ENCODE peak calls at places on chromosomes 7 and 10, in seven cellular contexts. One of them, this sample, is unnamed.

GRCh38 chr10:60417898-60418297 is 28.2 kb upstream of the ANK3 start:
- DNase-seq in dermis microvascular lymphatic vessel endothelial cell: no peak
- DNase-seq in NCI-H446 treated with DMSO at 0.1 percent for 48 hours: no peak
- DNase-seq in COR-L47: no peak
- DNase-seq in activated CD4-positive, CD25-positive, alpha-beta regulatory T cell: no peak
- DNase-seq in transverse colon: no peak
- DNase-seq in activated CD4-positive, alpha-beta T cell treated with anti-CD3 and anti-CD28 coated beads for 24 hours: no peak
- DNase-seq in this sample: no peak

GRCh38 chr10:130300608-130301025 is 164.4 kb downstream of the GLRX3 start:
- DNase-seq in dermis microvascular lymphatic vessel endothelial cell: peak
- DNase-seq in COR-L47: no peak
- DNase-seq in activated CD4-positive, CD25-positive, alpha-beta regulatory T cell: peak
- DNase-seq in NCI-H446 treated with DMSO at 0.1 percent for 48 hours: peak
- DNase-seq in transverse colon: no peak
- DNase-seq in activated CD4-positive, alpha-beta T cell treated with anti-CD3 and anti-CD28 coated beads for 24 hours: peak
- DNase-seq in this sample: peak

GRCh38 chr7:90739731-90740130 is 143.6 kb downstream of the CDK14 start:
- DNase-seq in COR-L47: no peak
- DNase-seq in NCI-H446 treated with DMSO at 0.1 percent for 48 hours: no peak
- DNase-seq in transverse colon: no peak
- DNase-seq in dermis microvascular lymphatic vessel endothelial cell: no peak
- DNase-seq in activated CD4-positive, alpha-beta T cell treated with anti-CD3 and anti-CD28 coated beads for 24 hours: no peak
- DNase-seq in activated CD4-positive, CD25-positive, alpha-beta regulatory T cell: no peak
- DNase-seq in this sample: no peak

GRCh38 chr7:8051998-8052397 is 83.4 kb downstream of the GLCCI1 start:
- DNase-seq in transverse colon: no peak
- DNase-seq in activated CD4-positive, alpha-beta T cell treated with anti-CD3 and anti-CD28 coated beads for 24 hours: no peak
- DNase-seq in dermis microvascular lymphatic vessel endothelial cell: no peak
- DNase-seq in activated CD4-positive, CD25-positive, alpha-beta regulatory T cell: no peak
- DNase-seq in NCI-H446 treated with DMSO at 0.1 percent for 48 hours: no peak
- DNase-seq in COR-L47: no peak
- DNase-seq in this sample: no peak

GRCh38 chr10:132045324-132045723 is 20.4 kb upstream of the JAKMIP3 start:
- DNase-seq in transverse colon: no peak
- DNase-seq in activated CD4-positive, alpha-beta T cell treated with anti-CD3 and anti-CD28 coated beads for 24 hours: no peak
- DNase-seq in activated CD4-positive, CD25-positive, alpha-beta regulatory T cell: no peak
- DNase-seq in COR-L47: no peak
- DNase-seq in dermis microvascular lymphatic vessel endothelial cell: no peak
- DNase-seq in NCI-H446 treated with DMSO at 0.1 percent for 48 hours: no peak
- DNase-seq in this sample: no peak

GRCh38 chr7:17369686-17370426 is 71.4 kb downstream of the AHR start:
- DNase-seq in activated CD4-positive, alpha-beta T cell treated with anti-CD3 and anti-CD28 coated beads for 24 hours: no peak
- DNase-seq in transverse colon: no peak
- DNase-seq in dermis microvascular lymphatic vessel endothelial cell: no peak
- DNase-seq in COR-L47: no peak
- DNase-seq in activated CD4-positive, CD25-positive, alpha-beta regulatory T cell: no peak
- DNase-seq in NCI-H446 treated with DMSO at 0.1 percent for 48 hours: no peak
- DNase-seq in this sample: no peak

GRCh38 chr7:75815381-75816046 is 1.9 kb upstream of the CCL24 start:
- DNase-seq in dermis microvascular lymphatic vessel endothelial cell: no peak
- DNase-seq in COR-L47: no peak
- DNase-seq in NCI-H446 treated with DMSO at 0.1 percent for 48 hours: no peak
- DNase-seq in activated CD4-positive, CD25-positive, alpha-beta regulatory T cell: no peak
- DNase-seq in activated CD4-positive, alpha-beta T cell treated with anti-CD3 and anti-CD28 coated beads for 24 hours: no peak
- DNase-seq in transverse colon: no peak
- DNase-seq in this sample: no peak

GRCh38 chr7:38658916-38659315 is 27.7 kb upstream of the AMPH start:
- DNase-seq in activated CD4-positive, alpha-beta T cell treated with anti-CD3 and anti-CD28 coated beads for 24 hours: no peak
- DNase-seq in COR-L47: no peak
- DNase-seq in NCI-H446 treated with DMSO at 0.1 percent for 48 hours: no peak
- DNase-seq in transverse colon: no peak
- DNase-seq in dermis microvascular lymphatic vessel endothelial cell: no peak
- DNase-seq in activated CD4-positive, CD25-positive, alpha-beta regulatory T cell: no peak
- DNase-seq in this sample: no peak

GRCh38 chr7:2143981-2144595 is 88.7 kb downstream of the MAD1L1 start:
- DNase-seq in transverse colon: no peak
- DNase-seq in COR-L47: no peak
- DNase-seq in dermis microvascular lymphatic vessel endothelial cell: no peak
- DNase-seq in NCI-H446 treated with DMSO at 0.1 percent for 48 hours: no peak
- DNase-seq in activated CD4-positive, alpha-beta T cell treated with anti-CD3 and anti-CD28 coated beads for 24 hours: no peak
- DNase-seq in activated CD4-positive, CD25-positive, alpha-beta regulatory T cell: no peak
- DNase-seq in this sample: no peak

GRCh38 chr7:16657656-16658279 is 11.8 kb downstream of the BZW2 start:
- DNase-seq in dermis microvascular lymphatic vessel endothelial cell: no peak
- DNase-seq in activated CD4-positive, alpha-beta T cell treated with anti-CD3 and anti-CD28 coated beads for 24 hours: no peak
- DNase-seq in activated CD4-positive, CD25-positive, alpha-beta regulatory T cell: no peak
- DNase-seq in COR-L47: no peak
- DNase-seq in transverse colon: peak
- DNase-seq in NCI-H446 treated with DMSO at 0.1 percent for 48 hours: peak
- DNase-seq in this sample: no peak

GRCh38 chr7:17549406-17549805 is 251.0 kb downstream of the AHR start:
- DNase-seq in NCI-H446 treated with DMSO at 0.1 percent for 48 hours: no peak
- DNase-seq in dermis microvascular lymphatic vessel endothelial cell: no peak
- DNase-seq in activated CD4-positive, CD25-positive, alpha-beta regulatory T cell: no peak
- DNase-seq in COR-L47: no peak
- DNase-seq in transverse colon: no peak
- DNase-seq in activated CD4-positive, alpha-beta T cell treated with anti-CD3 and anti-CD28 coated beads for 24 hours: no peak
- DNase-seq in this sample: no peak

GRCh38 chr10:133309111-133309719 is 501 bp downstream of the ZNF511 start:
- DNase-seq in dermis microvascular lymphatic vessel endothelial cell: peak
- DNase-seq in transverse colon: peak
- DNase-seq in COR-L47: peak
- DNase-seq in NCI-H446 treated with DMSO at 0.1 percent for 48 hours: peak
- DNase-seq in activated CD4-positive, alpha-beta T cell treated with anti-CD3 and anti-CD28 coated beads for 24 hours: peak
- DNase-seq in activated CD4-positive, CD25-positive, alpha-beta regulatory T cell: peak
- DNase-seq in this sample: peak

GRCh38 chr10:46250898-46251856 is 35.6 kb upstream of the ANTXRL start:
- DNase-seq in dermis microvascular lymphatic vessel endothelial cell: no peak
- DNase-seq in COR-L47: no peak
- DNase-seq in activated CD4-positive, alpha-beta T cell treated with anti-CD3 and anti-CD28 coated beads for 24 hours: no peak
- DNase-seq in transverse colon: no peak
- DNase-seq in NCI-H446 treated with DMSO at 0.1 percent for 48 hours: no peak
- DNase-seq in activated CD4-positive, CD25-positive, alpha-beta regulatory T cell: no peak
- DNase-seq in this sample: no peak

GRCh38 chr10:5552376-5553321 is 27.9 kb downstream of the CALML3 start:
- DNase-seq in activated CD4-positive, CD25-positive, alpha-beta regulatory T cell: no peak
- DNase-seq in dermis microvascular lymphatic vessel endothelial cell: no peak
- DNase-seq in COR-L47: no peak
- DNase-seq in activated CD4-positive, alpha-beta T cell treated with anti-CD3 and anti-CD28 coated beads for 24 hours: no peak
- DNase-seq in transverse colon: no peak
- DNase-seq in NCI-H446 treated with DMSO at 0.1 percent for 48 hours: no peak
- DNase-seq in this sample: no peak

GRCh38 chr7:93717217-93717900 is 142.8 kb upstream of the CALCR start:
- DNase-seq in dermis microvascular lymphatic vessel endothelial cell: no peak
- DNase-seq in transverse colon: no peak
- DNase-seq in activated CD4-positive, CD25-positive, alpha-beta regulatory T cell: no peak
- DNase-seq in activated CD4-positive, alpha-beta T cell treated with anti-CD3 and anti-CD28 coated beads for 24 hours: no peak
- DNase-seq in COR-L47: no peak
- DNase-seq in NCI-H446 treated with DMSO at 0.1 percent for 48 hours: no peak
- DNase-seq in this sample: no peak

GRCh38 chr7:144513332-144513731 is 109.8 kb upstream of the NOBOX start:
- DNase-seq in activated CD4-positive, CD25-positive, alpha-beta regulatory T cell: no peak
- DNase-seq in transverse colon: no peak
- DNase-seq in dermis microvascular lymphatic vessel endothelial cell: peak
- DNase-seq in NCI-H446 treated with DMSO at 0.1 percent for 48 hours: no peak
- DNase-seq in activated CD4-positive, alpha-beta T cell treated with anti-CD3 and anti-CD28 coated beads for 24 hours: no peak
- DNase-seq in COR-L47: peak
- DNase-seq in this sample: no peak